ENCODE peak calls at places on chromosome 22, in five cellular contexts. One of them, this sample, is unnamed.

GRCh38 chr22:20080776-20081654 is 974 bp downstream of the DGCR8 start:
- DNase-seq in uterus: no peak
- DNase-seq in AML-193: peak; percentile 22
- DNase-seq in stimulated activated CD8-positive, alpha-beta memory T cell treated with anti-CD3 and anti-CD28 coated beads, Interleukin-4, amount 100 ng/mL, for 1 hour: no peak
- DNase-seq in HuH-7.5: peak; percentile 45
- DNase-seq in this sample: no peak

GRCh38 chr22:30005213-30005857 is 74.9 kb upstream of the HORMAD2 start:
- DNase-seq in uterus: peak; percentile 78
- DNase-seq in AML-193: peak; percentile 62
- DNase-seq in stimulated activated CD8-positive, alpha-beta memory T cell treated with anti-CD3 and anti-CD28 coated beads, Interleukin-4, amount 100 ng/mL, for 1 hour: peak; percentile 21
- DNase-seq in HuH-7.5: peak; percentile 31
- DNase-seq in this sample: peak; percentile 73

GRCh38 chr22:23538502-23538860 is 41.6 kb downstream of the IGLL1 start:
- DNase-seq in uterus: no peak
- DNase-seq in AML-193: no peak
- DNase-seq in stimulated activated CD8-positive, alpha-beta memory T cell treated with anti-CD3 and anti-CD28 coated beads, Interleukin-4, amount 100 ng/mL, for 1 hour: no peak
- DNase-seq in HuH-7.5: no peak
- DNase-seq in this sample: no peak

GRCh38 chr22:43850529-43850928 is 11.8 kb downstream of the SULT4A1 start:
- DNase-seq in uterus: no peak
- DNase-seq in AML-193: no peak
- DNase-seq in stimulated activated CD8-positive, alpha-beta memory T cell treated with anti-CD3 and anti-CD28 coated beads, Interleukin-4, amount 100 ng/mL, for 1 hour: no peak
- DNase-seq in HuH-7.5: no peak
- DNase-seq in this sample: peak; percentile 19

GRCh38 chr22:42369250-42370041 is 62.8 kb downstream of the NFAM1 start:
- DNase-seq in uterus: peak; percentile 91
- DNase-seq in AML-193: peak; percentile 88
- DNase-seq in stimulated activated CD8-positive, alpha-beta memory T cell treated with anti-CD3 and anti-CD28 coated beads, Interleukin-4, amount 100 ng/mL, for 1 hour: peak; percentile 74
- DNase-seq in HuH-7.5: peak; percentile 96
- DNase-seq in this sample: peak; percentile 94

GRCh38 chr22:28600546-28601143 is 79.0 kb downstream of the TTC28 start:
- DNase-seq in uterus: no peak
- DNase-seq in AML-193: peak; percentile 64
- DNase-seq in stimulated activated CD8-positive, alpha-beta memory T cell treated with anti-CD3 and anti-CD28 coated beads, Interleukin-4, amount 100 ng/mL, for 1 hour: no peak
- DNase-seq in HuH-7.5: no peak
- DNase-seq in this sample: no peak

GRCh38 chr22:31604746-31605705 is 57.0 kb downstream of the PISD start:
- DNase-seq in uterus: no peak
- DNase-seq in AML-193: no peak
- DNase-seq in stimulated activated CD8-positive, alpha-beta memory T cell treated with anti-CD3 and anti-CD28 coated beads, Interleukin-4, amount 100 ng/mL, for 1 hour: no peak
- DNase-seq in HuH-7.5: no peak
- DNase-seq in this sample: no peak

GRCh38 chr22:19875531-19876313 is 21.0 kb upstream of the GNB1L start:
- DNase-seq in uterus: peak; percentile 15
- DNase-seq in AML-193: no peak
- DNase-seq in stimulated activated CD8-positive, alpha-beta memory T cell treated with anti-CD3 and anti-CD28 coated beads, Interleukin-4, amount 100 ng/mL, for 1 hour: no peak
- DNase-seq in HuH-7.5: no peak
- DNase-seq in this sample: peak; percentile 12

GRCh38 chr22:49015459-49015858 is 812.2 kb downstream of the BRD1 start:
- DNase-seq in uterus: no peak
- DNase-seq in AML-193: no peak
- DNase-seq in stimulated activated CD8-positive, alpha-beta memory T cell treated with anti-CD3 and anti-CD28 coated beads, Interleukin-4, amount 100 ng/mL, for 1 hour: no peak
- DNase-seq in HuH-7.5: no peak
- DNase-seq in this sample: no peak

GRCh38 chr22:50034126-50035081 is 21.8 kb upstream of the IL17REL start:
- DNase-seq in uterus: no peak
- DNase-seq in AML-193: no peak
- DNase-seq in stimulated activated CD8-positive, alpha-beta memory T cell treated with anti-CD3 and anti-CD28 coated beads, Interleukin-4, amount 100 ng/mL, for 1 hour: no peak
- DNase-seq in HuH-7.5: no peak
- DNase-seq in this sample: no peak

GRCh38 chr22:17830041-17830961 is 56.0 kb upstream of the BID start:
- DNase-seq in uterus: peak; percentile 92
- DNase-seq in AML-193: peak; percentile 61
- DNase-seq in stimulated activated CD8-positive, alpha-beta memory T cell treated with anti-CD3 and anti-CD28 coated beads, Interleukin-4, amount 100 ng/mL, for 1 hour: peak; percentile 64
- DNase-seq in HuH-7.5: peak; percentile 97
- DNase-seq in this sample: peak; percentile 92

GRCh38 chr22:33776491-33776890 is 143.8 kb downstream of the LARGE1 start:
- DNase-seq in uterus: no peak
- DNase-seq in AML-193: no peak
- DNase-seq in stimulated activated CD8-positive, alpha-beta memory T cell treated with anti-CD3 and anti-CD28 coated beads, Interleukin-4, amount 100 ng/mL, for 1 hour: no peak
- DNase-seq in HuH-7.5: no peak
- DNase-seq in this sample: no peak

GRCh38 chr22:26589367-26589844 is 526 bp downstream of the TPST2 start:
- DNase-seq in uterus: peak; percentile 24
- DNase-seq in AML-193: no peak
- DNase-seq in stimulated activated CD8-positive, alpha-beta memory T cell treated with anti-CD3 and anti-CD28 coated beads, Interleukin-4, amount 100 ng/mL, for 1 hour: no peak
- DNase-seq in HuH-7.5: peak; percentile 36
- DNase-seq in this sample: peak; percentile 68

GRCh38 chr22:44567846-44568493 is 69.9 kb upstream of the RTL6 start:
- DNase-seq in uterus: no peak
- DNase-seq in AML-193: peak; percentile 15
- DNase-seq in stimulated activated CD8-positive, alpha-beta memory T cell treated with anti-CD3 and anti-CD28 coated beads, Interleukin-4, amount 100 ng/mL, for 1 hour: peak; percentile 24
- DNase-seq in HuH-7.5: no peak
- DNase-seq in this sample: peak; percentile 34

GRCh38 chr22:38947321-38948112 is 9.9 kb upstream of the APOBEC3A start:
- DNase-seq in uterus: no peak
- DNase-seq in AML-193: no peak
- DNase-seq in stimulated activated CD8-positive, alpha-beta memory T cell treated with anti-CD3 and anti-CD28 coated beads, Interleukin-4, amount 100 ng/mL, for 1 hour: no peak
- DNase-seq in HuH-7.5: no peak
- DNase-seq in this sample: no peak

GRCh38 chr22:38080847-38081635 is 2.9 kb downstream of the SLC16A8 start:
- DNase-seq in uterus: no peak
- DNase-seq in AML-193: no peak
- DNase-seq in stimulated activated CD8-positive, alpha-beta memory T cell treated with anti-CD3 and anti-CD28 coated beads, Interleukin-4, amount 100 ng/mL, for 1 hour: no peak
- DNase-seq in HuH-7.5: no peak
- DNase-seq in this sample: no peak

GRCh38 chr22:37604875-37605274 is 3.8 kb upstream of the GGA1 start:
- DNase-seq in uterus: no peak
- DNase-seq in AML-193: no peak
- DNase-seq in stimulated activated CD8-positive, alpha-beta memory T cell treated with anti-CD3 and anti-CD28 coated beads, Interleukin-4, amount 100 ng/mL, for 1 hour: peak; percentile 27
- DNase-seq in HuH-7.5: no peak
- DNase-seq in this sample: no peak

GRCh38 chr22:37777122-37777687 is 30.5 kb upstream of the GCAT start:
- DNase-seq in uterus: peak; percentile 56
- DNase-seq in AML-193: no peak
- DNase-seq in stimulated activated CD8-positive, alpha-beta memory T cell treated with anti-CD3 and anti-CD28 coated beads, Interleukin-4, amount 100 ng/mL, for 1 hour: no peak
- DNase-seq in HuH-7.5: no peak
- DNase-seq in this sample: peak; percentile 43

GRCh38 chr22:43580351-43580750 is 168.5 kb downstream of the MPPED1 start:
- DNase-seq in uterus: no peak
- DNase-seq in AML-193: no peak
- DNase-seq in stimulated activated CD8-positive, alpha-beta memory T cell treated with anti-CD3 and anti-CD28 coated beads, Interleukin-4, amount 100 ng/mL, for 1 hour: no peak
- DNase-seq in HuH-7.5: no peak
- DNase-seq in this sample: no peak

GRCh38 chr22:20857247-20857643 is 1.4 kb downstream of the PI4KA start:
- DNase-seq in uterus: no peak
- DNase-seq in AML-193: no peak
- DNase-seq in stimulated activated CD8-positive, alpha-beta memory T cell treated with anti-CD3 and anti-CD28 coated beads, Interleukin-4, amount 100 ng/mL, for 1 hour: no peak
- DNase-seq in HuH-7.5: no peak
- DNase-seq in this sample: no peak

GRCh38 chr22:39628563-39629080 is 58.1 kb downstream of the CACNA1I start:
- DNase-seq in uterus: no peak
- DNase-seq in AML-193: no peak
- DNase-seq in stimulated activated CD8-positive, alpha-beta memory T cell treated with anti-CD3 and anti-CD28 coated beads, Interleukin-4, amount 100 ng/mL, for 1 hour: no peak
- DNase-seq in HuH-7.5: no peak
- DNase-seq in this sample: no peak

GRCh38 chr22:35349368-35349703 is 31.6 kb upstream of the HMOX1 start:
- DNase-seq in uterus: no peak
- DNase-seq in AML-193: no peak
- DNase-seq in stimulated activated CD8-positive, alpha-beta memory T cell treated with anti-CD3 and anti-CD28 coated beads, Interleukin-4, amount 100 ng/mL, for 1 hour: no peak
- DNase-seq in HuH-7.5: no peak
- DNase-seq in this sample: no peak

GRCh38 chr22:23147632-23148387 is 2.5 kb downstream of the RAB36 start:
- DNase-seq in uterus: no peak
- DNase-seq in AML-193: no peak
- DNase-seq in stimulated activated CD8-positive, alpha-beta memory T cell treated with anti-CD3 and anti-CD28 coated beads, Interleukin-4, amount 100 ng/mL, for 1 hour: no peak
- DNase-seq in HuH-7.5: no peak
- DNase-seq in this sample: no peak

GRCh38 chr22:19133561-19133960 is 2.5 kb downstream of the TSSK2 start:
- DNase-seq in uterus: no peak
- DNase-seq in AML-193: no peak
- DNase-seq in stimulated activated CD8-positive, alpha-beta memory T cell treated with anti-CD3 and anti-CD28 coated beads, Interleukin-4, amount 100 ng/mL, for 1 hour: no peak
- DNase-seq in HuH-7.5: no peak
- DNase-seq in this sample: no peak

GRCh38 chr22:20324139-20324516 is 4.3 kb upstream of the DGCR6L start:
- DNase-seq in uterus: no peak
- DNase-seq in AML-193: no peak
- DNase-seq in stimulated activated CD8-positive, alpha-beta memory T cell treated with anti-CD3 and anti-CD28 coated beads, Interleukin-4, amount 100 ng/mL, for 1 hour: no peak
- DNase-seq in HuH-7.5: no peak
- DNase-seq in this sample: no peak

GRCh38 chr22:30308518-30309230 is 18.1 kb downstream of the TBC1D10A start:
- DNase-seq in uterus: no peak
- DNase-seq in AML-193: no peak
- DNase-seq in stimulated activated CD8-positive, alpha-beta memory T cell treated with anti-CD3 and anti-CD28 coated beads, Interleukin-4, amount 100 ng/mL, for 1 hour: no peak
- DNase-seq in HuH-7.5: no peak
- DNase-seq in this sample: no peak

GRCh38 chr22:36221799-36222751 is 17.3 kb downstream of the APOL2 start:
- DNase-seq in uterus: peak; percentile 62
- DNase-seq in AML-193: peak; percentile 31
- DNase-seq in stimulated activated CD8-positive, alpha-beta memory T cell treated with anti-CD3 and anti-CD28 coated beads, Interleukin-4, amount 100 ng/mL, for 1 hour: no peak
- DNase-seq in HuH-7.5: peak; percentile 32
- DNase-seq in this sample: peak; percentile 72

GRCh38 chr22:26395926-26396325 is 33.1 kb upstream of the ASPHD2 start:
- DNase-seq in uterus: no peak
- DNase-seq in AML-193: no peak
- DNase-seq in stimulated activated CD8-positive, alpha-beta memory T cell treated with anti-CD3 and anti-CD28 coated beads, Interleukin-4, amount 100 ng/mL, for 1 hour: no peak
- DNase-seq in HuH-7.5: no peak
- DNase-seq in this sample: no peak

GRCh38 chr22:47275479-47276218 is 513.2 kb downstream of the TBC1D22A start:
- DNase-seq in uterus: no peak
- DNase-seq in AML-193: no peak
- DNase-seq in stimulated activated CD8-positive, alpha-beta memory T cell treated with anti-CD3 and anti-CD28 coated beads, Interleukin-4, amount 100 ng/mL, for 1 hour: no peak
- DNase-seq in HuH-7.5: no peak
- DNase-seq in this sample: no peak

GRCh38 chr22:30485362-30485988 is 13.7 kb upstream of the SEC14L3 start:
- DNase-seq in uterus: peak; percentile 43
- DNase-seq in AML-193: peak; percentile 38
- DNase-seq in stimulated activated CD8-positive, alpha-beta memory T cell treated with anti-CD3 and anti-CD28 coated beads, Interleukin-4, amount 100 ng/mL, for 1 hour: peak; percentile 60
- DNase-seq in HuH-7.5: peak; percentile 89
- DNase-seq in this sample: peak; percentile 65

GRCh38 chr22:28909375-28909774 is 26.0 kb downstream of the ZNRF3 start:
- DNase-seq in uterus: no peak
- DNase-seq in AML-193: no peak
- DNase-seq in stimulated activated CD8-positive, alpha-beta memory T cell treated with anti-CD3 and anti-CD28 coated beads, Interleukin-4, amount 100 ng/mL, for 1 hour: no peak
- DNase-seq in HuH-7.5: no peak
- DNase-seq in this sample: no peak

GRCh38 chr22:16974298-16975084 is 33.5 kb downstream of the GAB4 start:
- DNase-seq in uterus: no peak
- DNase-seq in AML-193: no peak
- DNase-seq in stimulated activated CD8-positive, alpha-beta memory T cell treated with anti-CD3 and anti-CD28 coated beads, Interleukin-4, amount 100 ng/mL, for 1 hour: no peak
- DNase-seq in HuH-7.5: no peak
- DNase-seq in this sample: no peak

GRCh38 chr22:31332010-31332409 is 14.1 kb downstream of the PATZ1 start:
- DNase-seq in uterus: no peak
- DNase-seq in AML-193: no peak
- DNase-seq in stimulated activated CD8-positive, alpha-beta memory T cell treated with anti-CD3 and anti-CD28 coated beads, Interleukin-4, amount 100 ng/mL, for 1 hour: no peak
- DNase-seq in HuH-7.5: no peak
- DNase-seq in this sample: no peak

GRCh38 chr22:45226681-45227186 is 14.0 kb downstream of the KIAA0930 start:
- DNase-seq in uterus: no peak
- DNase-seq in AML-193: peak; percentile 93
- DNase-seq in stimulated activated CD8-positive, alpha-beta memory T cell treated with anti-CD3 and anti-CD28 coated beads, Interleukin-4, amount 100 ng/mL, for 1 hour: no peak
- DNase-seq in HuH-7.5: no peak
- DNase-seq in this sample: no peak

GRCh38 chr22:49561338-49561737 is 266.3 kb downstream of the BRD1 start:
- DNase-seq in uterus: no peak
- DNase-seq in AML-193: no peak
- DNase-seq in stimulated activated CD8-positive, alpha-beta memory T cell treated with anti-CD3 and anti-CD28 coated beads, Interleukin-4, amount 100 ng/mL, for 1 hour: no peak
- DNase-seq in HuH-7.5: no peak
- DNase-seq in this sample: no peak

GRCh38 chr22:27995801-27996528 is 76.9 kb upstream of the PITPNB start:
- DNase-seq in uterus: no peak
- DNase-seq in AML-193: no peak
- DNase-seq in stimulated activated CD8-positive, alpha-beta memory T cell treated with anti-CD3 and anti-CD28 coated beads, Interleukin-4, amount 100 ng/mL, for 1 hour: no peak
- DNase-seq in HuH-7.5: no peak
- DNase-seq in this sample: peak; percentile 51

GRCh38 chr22:35421121-35421520 is 21.2 kb downstream of the MCM5 start:
- DNase-seq in uterus: no peak
- DNase-seq in AML-193: no peak
- DNase-seq in stimulated activated CD8-positive, alpha-beta memory T cell treated with anti-CD3 and anti-CD28 coated beads, Interleukin-4, amount 100 ng/mL, for 1 hour: no peak
- DNase-seq in HuH-7.5: no peak
- DNase-seq in this sample: no peak